ENCODE peak calls at places on chromosomes 12 and 14, in six cellular contexts. N, A, X, S, W and J are unnamed samples.

GRCh38 chr12:1436996-1437395 is 157.4 kb downstream of the FBXL14 start:
- DNase-seq in N (no peak), A (no peak), X (no peak), S (no peak), W (no peak), J (no peak)

GRCh38 chr12:19528750-19529149 is 89.5 kb downstream of the AEBP2 start:
- DNase-seq in N (no peak), A (no peak), X (no peak), S (no peak), W (no peak), J (no peak)

GRCh38 chr14:70186826-70187483 is 1.8 kb downstream of the SLC8A3 start:
- DNase-seq in N (no peak), A (no peak), X (no peak), S (no peak), W (no peak), J (no peak)

GRCh38 chr12:85273411-85274075 is 6.5 kb upstream of the ALX1 start:
- DNase-seq in N (no peak), A (no peak), X (no peak), S (no peak), W (no peak), J (no peak)

GRCh38 chr12:131203666-131204415 is 250.1 kb downstream of the ADGRD1 start:
- DNase-seq in N (no peak), A (no peak), X (no peak), S (no peak), W (no peak), J (no peak)

GRCh38 chr12:62190921-62191746 is 69.1 kb upstream of the USP15 start:
- DNase-seq in N (no peak), A (peak; percentile 36), X (no peak), S (no peak), W (no peak), J (peak; percentile 2)

GRCh38 chr12:115817399-115817798 is 460.1 kb downstream of the MED13L start:
- DNase-seq in N (no peak), A (no peak), X (no peak), S (no peak), W (no peak), J (no peak)

GRCh38 chr12:105944628-105945027 is 194.1 kb downstream of the NUAK1 start:
- DNase-seq in N (no peak), A (no peak), X (no peak), S (no peak), W (no peak), J (no peak)

GRCh38 chr12:71295913-71296312 is 138.1 kb upstream of the TSPAN8 start:
- DNase-seq in N (no peak), A (no peak), X (peak; percentile 33), S (no peak), W (no peak), J (no peak)

GRCh38 chr14:104826197-104826857 is 25.4 kb downstream of the ZBTB42 start:
- DNase-seq in N (peak; percentile 93), A (peak; percentile 70), X (peak; percentile 61), S (peak; percentile 38), W (peak; percentile 62), J (peak; percentile 94)

GRCh38 chr14:75011356-75012097 is 8.8 kb downstream of the EIF2B2 start:
- DNase-seq in N (no peak), A (no peak), X (peak; percentile 67), S (no peak), W (no peak), J (no peak)

GRCh38 chr14:61585598-61586538 is 109.4 kb upstream of the HIF1A start:
- DNase-seq in N (no peak), A (no peak), X (no peak), S (no peak), W (no peak), J (no peak)

GRCh38 chr12:28909291-28909690 is 239.8 kb upstream of the FAR2 start:
- DNase-seq in N (no peak), A (no peak), X (no peak), S (no peak), W (no peak), J (no peak)

GRCh38 chr14:61321385-61322010 is at the start of gene PRKCH:
- DNase-seq in N (peak; percentile 11), A (peak; percentile 80), X (peak; percentile 31), S (no peak), W (peak; percentile 51), J (peak; percentile 80)